ENCODE peak calls at places on chromosomes 11 and 22, in four cellular contexts. K is HL-60, Q is HepG2, A is A549. O is an unnamed sample.
A peak's percentile ranks its signal among the peaks of the same experiment; 100 is the strongest.

GRCh38 chr11:128463386-128463829 is 124.0 kb downstream of the ETS1 start:
- DNase-seq in K (no peak), Q (no peak), A (no peak), O (no peak)

GRCh38 chr11:57213282-57214086 is 23.6 kb downstream of the APLNR start:
- DNase-seq in K (peak; percentile 33), Q (no peak), A (no peak), O (peak; percentile 85)

GRCh38 chr11:68471360-68472340 is 11.1 kb downstream of the PPP6R3 start:
- DNase-seq in K (peak; percentile 87), Q (no peak), A (no peak), O (no peak)

GRCh38 chr22:29617922-29618629 is 14.6 kb downstream of the NF2 start:
- DNase-seq in K (no peak), Q (no peak), A (no peak), O (no peak)

GRCh38 chr22:35552186-35552842 is 11.7 kb downstream of the RASD2 start:
- DNase-seq in K (peak; percentile 42), Q (peak; percentile 23), A (peak; percentile 30), O (peak; percentile 86)

GRCh38 chr11:11537871-11538270 is 83.9 kb downstream of the GALNT18 start:
- DNase-seq in K (no peak), Q (no peak), A (no peak), O (no peak)

GRCh38 chr22:49364398-49364797 is 463.3 kb downstream of the BRD1 start:
- DNase-seq in K (no peak), Q (no peak), A (no peak), O (no peak)

GRCh38 chr11:86802146-86802545 is 1.8 kb downstream of the PRSS23 start:
- DNase-seq in K (no peak), Q (no peak), A (no peak), O (no peak)

GRCh38 chr11:35347173-35347878 is 72.0 kb downstream of the SLC1A2 start:
- DNase-seq in K (no peak), Q (peak; percentile 68), A (no peak), O (no peak)

GRCh38 chr11:30583505-30584280 is 2.5 kb downstream of the MPPED2 start:
- DNase-seq in K (no peak), Q (no peak), A (no peak), O (peak; percentile 62)

GRCh38 chr11:30585892-30586250 is 282 bp downstream of the MPPED2 start:
- DNase-seq in K (no peak), Q (no peak), A (no peak), O (peak; percentile 57)

GRCh38 chr11:30585067-30585891 is 874 bp downstream of the MPPED2 start:
- DNase-seq in K (no peak), Q (no peak), A (no peak), O (peak; percentile 72)

GRCh38 chr11:30581646-30582045 is 4.5 kb downstream of the MPPED2 start:
- DNase-seq in K (no peak), Q (no peak), A (no peak), O (no peak)

DNA sequence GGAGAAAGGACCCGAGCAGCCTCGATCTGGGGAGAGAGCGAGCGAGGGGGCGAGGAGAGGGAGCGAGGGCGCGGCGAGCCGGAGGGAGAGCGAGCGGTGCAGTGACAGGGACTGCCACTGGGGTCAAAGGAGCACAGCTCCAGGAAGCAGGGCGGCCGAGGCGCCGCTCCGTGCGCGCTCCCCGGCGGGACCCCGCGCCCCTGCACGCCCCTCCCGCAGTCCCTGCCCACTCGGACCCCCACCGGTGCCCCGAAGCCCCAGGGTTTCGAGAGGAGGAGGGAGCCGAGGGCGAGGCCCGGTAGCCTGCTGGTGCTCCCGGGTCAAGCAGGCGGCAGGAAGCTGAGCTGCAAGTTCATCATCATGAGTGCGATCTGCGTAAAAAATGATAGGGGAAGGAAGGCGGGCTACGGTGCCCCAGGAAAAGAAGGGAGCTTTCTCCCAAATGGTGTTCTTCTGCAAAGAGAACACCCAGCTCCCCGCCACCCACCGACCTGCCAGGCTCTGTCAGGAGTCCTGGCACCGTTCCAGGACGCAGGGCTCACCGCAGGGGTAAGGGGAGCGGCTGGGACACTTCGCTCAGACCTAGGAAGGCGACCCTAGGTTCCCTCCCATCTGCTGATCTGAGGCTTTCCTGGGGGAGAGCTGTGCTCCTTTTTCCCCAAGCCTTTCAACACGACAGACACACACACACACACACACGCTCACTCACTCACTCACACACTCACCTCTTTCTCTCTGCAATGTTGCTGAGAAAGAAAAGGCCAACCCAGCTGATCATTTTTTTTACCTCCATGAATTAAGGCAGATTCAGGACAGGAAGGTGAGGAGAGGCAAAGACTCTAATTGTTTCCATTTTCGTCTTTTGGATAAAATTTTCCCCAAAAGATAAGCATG is at the start of gene MPPED2:
- DNase-seq in K (peak; percentile 8), Q (no peak), A (peak; percentile 25), O (peak; percentile 86)
- H3K4me3 ChIP-seq in K (peak within 1 kb of the TSS; percentile 41), Q (peak within 1 kb of the TSS; percentile 66), A (peak within 1 kb of the TSS; percentile 84), O (peak within 1 kb of the TSS; percentile 89)

DNA sequence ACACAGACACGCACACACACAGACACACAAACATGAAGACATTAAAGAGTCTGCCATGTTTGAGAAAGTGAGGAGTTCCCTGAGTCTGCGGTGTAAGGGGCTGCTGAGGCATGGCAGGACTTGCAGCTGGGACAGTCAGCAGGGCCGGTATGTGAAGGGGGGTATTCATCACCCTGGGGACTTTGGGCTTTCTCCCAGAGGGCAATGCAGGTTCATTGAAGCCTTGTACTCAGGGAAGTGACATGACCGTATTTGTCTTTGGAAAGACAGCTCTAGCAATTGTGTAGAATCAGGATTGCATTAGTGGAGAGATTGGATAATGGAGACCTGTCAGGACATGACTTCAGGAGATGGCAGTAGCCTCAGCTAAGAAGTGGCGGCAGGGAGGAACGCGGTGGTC is 9.4 kb upstream of the ADAMTS8 start:
- DNase-seq in K (no peak), Q (no peak), A (no peak), O (no peak)
- TF ChIP-seq REST in K (no peak), Q (no peak), A (no peak), O (no peak)

DNA sequence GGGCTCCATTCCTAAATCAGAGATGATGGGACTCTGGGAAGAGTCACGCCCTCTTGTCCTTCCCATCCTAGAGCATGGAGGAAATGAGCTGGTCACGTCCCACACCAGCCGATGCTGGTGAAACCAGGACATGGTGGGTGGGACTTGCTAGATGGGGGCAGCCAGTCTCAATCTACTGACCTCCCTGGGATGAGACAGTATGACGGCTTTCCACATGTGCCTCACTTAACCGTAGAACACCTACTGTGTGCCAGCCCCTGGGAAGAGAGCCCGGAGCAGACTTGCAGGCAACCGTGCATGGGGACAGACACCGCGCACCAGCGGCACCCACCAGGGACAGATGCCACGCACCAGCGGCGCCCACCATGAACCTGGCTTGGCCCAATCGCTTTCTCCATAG is 3.8 kb downstream of the OSBPL5 start:
- DNase-seq in K (no peak), Q (no peak), A (no peak), O (no peak)
- H3K4me3 ChIP-seq in K (peak overlapping the region; percentile 38), Q (no peak overlapping the region), A (no peak overlapping the region), O (peak overlapping the region; percentile 72)

GRCh38 chr11:127098684-127099083 is 98.1 kb upstream of the KIRREL3 start:
- DNase-seq in K (no peak), Q (no peak), A (no peak), O (peak; percentile 59)
- TF ChIP-seq REST in K (peak; percentile 90), Q (peak; percentile 51), A (peak; percentile 61), O (peak; percentile 87)

GRCh38 chr11:2307733-2308331 is 6.0 kb downstream of the TSPAN32 start:
- DNase-seq in K (no peak), Q (no peak), A (no peak), O (no peak)

GRCh38 chr11:2304156-2305139 is 2.6 kb downstream of the TSPAN32 start:
- DNase-seq in K (no peak), Q (no peak), A (no peak), O (no peak)

GRCh38 chr11:2306971-2307732 is 5.3 kb downstream of the TSPAN32 start:
- DNase-seq in K (peak; percentile 64), Q (no peak), A (no peak), O (no peak)

GRCh38 chr11:2305140-2305861 is 3.5 kb downstream of the TSPAN32 start:
- DNase-seq in K (peak; percentile 86), Q (peak; percentile 40), A (peak; percentile 62), O (peak; percentile 89)

GRCh38 chr11:2305862-2306823 is 4.3 kb downstream of the TSPAN32 start:
- DNase-seq in K (peak; percentile 57), Q (no peak), A (no peak), O (no peak)
- H3K4me3 ChIP-seq in K (peak overlapping the region; percentile 69), Q (no peak overlapping the region), A (no peak overlapping the region), O (no peak overlapping the region)